ENCODE peak calls at places on chromosome 9, in four cellular contexts. D is Daoy, U is T1000, M is uterus. W is an unnamed sample.
A peak's percentile ranks its signal among the peaks of the same experiment; 100 is the strongest.

GRCh38 chr9:69090943-69091342 is 55.4 kb downstream of the FXN start:
- DNase-seq in D (no peak), U (no peak), M (no peak), W (no peak)

GRCh38 chr9:90964101-90965020 is 162.7 kb downstream of the SYK start:
- DNase-seq in D (no peak), U (no peak), M (peak; percentile 58), W (no peak)

GRCh38 chr9:108474356-108474755 is 381.4 kb downstream of the ACTL7B start:
- DNase-seq in D (peak; percentile 37), U (no peak), M (no peak), W (no peak)

GRCh38 chr9:134326754-134327526 is 685 bp downstream of the RXRA start:
- DNase-seq in D (peak; percentile 60), U (no peak), M (no peak), W (no peak)

GRCh38 chr9:89845321-89845720 is 240.5 kb downstream of the GADD45G start:
- DNase-seq in D (no peak), U (no peak), M (no peak), W (no peak)

GRCh38 chr9:106700676-106701075 is 162.3 kb upstream of the ZNF462 start:
- DNase-seq in D (no peak), U (no peak), M (no peak), W (no peak)

GRCh38 chr9:84405666-84406065 is 65.1 kb upstream of the SLC28A3 start:
- DNase-seq in D (no peak), U (no peak), M (no peak), W (no peak)

GRCh38 chr9:27429436-27429835 is 94.7 kb upstream of the IFNK start:
- DNase-seq in D (no peak), U (no peak), M (no peak), W (no peak)

GRCh38 chr9:91138760-91139159 is 223.0 kb downstream of the AUH start:
- DNase-seq in D (peak; percentile 51), U (peak; percentile 28), M (no peak), W (no peak)

GRCh38 chr9:97507585-97507984 is 6.1 kb downstream of the TMOD1 start:
- DNase-seq in D (peak; percentile 25), U (no peak), M (no peak), W (no peak)

GRCh38 chr9:110258671-110259070 is 2.4 kb upstream of the TXN start:
- DNase-seq in D (no peak), U (no peak), M (no peak), W (no peak)

GRCh38 chr9:124934290-124934689 is 6.6 kb downstream of the GOLGA1 start:
- DNase-seq in D (no peak), U (no peak), M (no peak), W (no peak)